ENCODE peak calls at places on chromosomes 3 and 15, in five cellular contexts. K is breast epithelium, H is sigmoid colon, L is PC-3, E is stomach. Z is an unnamed sample.

GRCh38 chr3:52838561-52839267 is 3.9 kb upstream of the MUSTN1 start:
- DNase-seq in H (no peak), K (no peak), E (no peak), L (no peak), Z (no peak)

GRCh38 chr15:95247068-95247984 is 1016.0 kb downstream of the MCTP2 start:
- DNase-seq in H (no peak), L (peak), K (no peak), E (peak), Z (no peak)

GRCh38 chr15:43104426-43104825 is 1.4 kb downstream of the UBR1 start:
- DNase-seq in H (no peak), K (no peak), E (no peak), L (peak), Z (no peak)

GRCh38 chr3:89216021-89216739 is 108.8 kb downstream of the EPHA3 start:
- DNase-seq in K (no peak), E (no peak), H (no peak), L (no peak), Z (no peak)

GRCh38 chr15:68310811-68311463 is 33.4 kb downstream of the FEM1B start:
- DNase-seq in L (no peak), K (peak), H (no peak), E (peak), Z (no peak)

GRCh38 chr3:65751123-65751700 is 287.5 kb downstream of the MAGI1 start:
- DNase-seq in E (peak), K (no peak), L (peak), H (no peak), Z (peak)

GRCh38 chr3:24493951-24494615 is 567 bp downstream of the THRB start:
- DNase-seq in L (peak), K (peak), E (peak), H (peak), Z (no peak)

GRCh38 chr15:53072077-53072476 is 281.9 kb upstream of the ONECUT1 start:
- DNase-seq in H (no peak), L (peak), K (peak), E (peak), Z (no peak)

GRCh38 chr15:94164202-94164807 is 67.1 kb upstream of the MCTP2 start:
- DNase-seq in H (no peak), K (no peak), L (peak), E (peak), Z (no peak)

GRCh38 chr3:102415553-102415952 is 19.3 kb upstream of the ZPLD1 start:
- DNase-seq in H (no peak), K (no peak), L (no peak), E (no peak), Z (no peak)

GRCh38 chr15:55268054-55268695 is 21.4 kb downstream of the RAB27A start:
- DNase-seq in L (no peak), H (no peak), K (no peak), E (no peak), Z (no peak)

GRCh38 chr15:27844018-27844666 is 255.0 kb downstream of the OCA2 start:
- DNase-seq in L (peak), E (no peak), K (no peak), H (no peak), Z (no peak)

GRCh38 chr3:24837601-24838000 is 343.0 kb upstream of the THRB start:
- DNase-seq in K (no peak), E (no peak), H (no peak), L (no peak), Z (no peak)

GRCh38 chr3:42572278-42572677 is 9.5 kb downstream of the SEC22C start:
- DNase-seq in H (no peak), E (no peak), L (peak), K (no peak), Z (no peak)

GRCh38 chr15:72342385-72342784 is 22.4 kb upstream of the CELF6 start:
- DNase-seq in E (peak), K (no peak), L (peak), H (no peak), Z (no peak)

GRCh38 chr15:58200739-58201138 is 62.6 kb downstream of the AQP9 start:
- DNase-seq in L (no peak), H (no peak), E (no peak), K (no peak), Z (no peak)

GRCh38 chr3:127800508-127800907 is 21.8 kb downstream of the MGLL start:
- DNase-seq in L (no peak), H (no peak), E (no peak), K (no peak), Z (no peak)

GRCh38 chr15:39704684-39705083 is 78.0 kb downstream of the FSIP1 start:
- DNase-seq in L (no peak), K (no peak), E (no peak), H (no peak), Z (no peak)

GRCh38 chr3:264394-265156 is 68.0 kb downstream of the CHL1 start:
- DNase-seq in L (peak), H (no peak), K (no peak), E (no peak), Z (no peak)

GRCh38 chr15:74302821-74303359 is 64.6 kb downstream of the CYP11A1 start:
- DNase-seq in E (peak), K (no peak), L (peak), H (peak), Z (peak)

GRCh38 chr3:47496892-47497291 is 16.6 kb downstream of the ELP6 start:
- DNase-seq in K (no peak), E (no peak), L (no peak), H (no peak), Z (no peak)

GRCh38 chr3:122458992-122459391 is 43.1 kb upstream of the WDR5B start:
- DNase-seq in H (no peak), E (no peak), K (no peak), L (peak), Z (no peak)

GRCh38 chr3:194766845-194767244 is 81.2 kb downstream of the FAM43A start:
- DNase-seq in E (no peak), L (no peak), H (no peak), K (no peak), Z (no peak)

GRCh38 chr15:77844798-77845446 is 212.2 kb upstream of the LINGO1 start:
- DNase-seq in K (no peak), H (peak), L (no peak), E (no peak), Z (no peak)

GRCh38 chr3:192917508-192918274 is at the start of gene MB21D2:
- DNase-seq in E (peak), H (peak), K (peak), L (peak), Z (peak)

GRCh38 chr3:149267565-149267964 is 45.9 kb upstream of the CP start:
- DNase-seq in L (no peak), H (no peak), K (no peak), E (no peak), Z (no peak)
- H3K27ac ChIP-seq in L (no peak), H (no peak), K (no peak), E (no peak), Z (no peak)

GRCh38 chr3:17553080-17553479 is 189.4 kb downstream of the TBC1D5 start:
- DNase-seq in L (no peak), E (no peak), H (no peak), K (no peak), Z (no peak)
- H3K27ac ChIP-seq in L (no peak), E (no peak), H (no peak), K (no peak), Z (no peak)

GRCh38 chr3:31370093-31370666 is 162.5 kb upstream of the STT3B start:
- DNase-seq in E (no peak), K (no peak), H (no peak), L (no peak), Z (no peak)
- H3K27ac ChIP-seq in E (peak), K (no peak), H (no peak), L (peak), Z (no peak)

GRCh38 chr15:65903296-65904073 is 34.2 kb downstream of the RAB11A start:
- DNase-seq in L (peak), K (no peak), E (no peak), H (no peak), Z (no peak)
- H3K27ac ChIP-seq in L (no peak), K (no peak), E (no peak), H (no peak), Z (no peak)

GRCh38 chr3:184756151-184756681 is 44.4 kb upstream of the MAGEF1 start:
- DNase-seq in K (no peak), E (no peak), L (no peak), H (no peak), Z (no peak)
- H3K27ac ChIP-seq in K (peak), E (peak), L (no peak), H (peak), Z (peak)